ENCODE peak calls at places on chromosomes 4 and X, in ten cellular contexts. D, M, Q, Z, G, E, L, Y, U and R are unnamed samples.

GRCh38 chrX:72382199-72382590 is 76.5 kb upstream of the CITED1 start:
- DNase-seq in D (no peak), Q (no peak), M (no peak), Z (no peak), L (no peak), E (no peak), Y (no peak), G (no peak), U (no peak), R (no peak)

GRCh38 chr4:21753084-21753760 is 195.3 kb downstream of the KCNIP4 start:
- DNase-seq in Z (no peak), D (no peak), Q (no peak), M (no peak), U (no peak), G (no peak), E (no peak), Y (no peak), L (peak), R (no peak)

GRCh38 chrX:153565996-153566580 is 32.9 kb downstream of the CCNQ start:
- DNase-seq in Q (no peak), M (no peak), L (no peak), D (no peak), U (no peak), E (no peak), G (no peak), Z (no peak), Y (no peak), R (no peak)

GRCh38 chrX:9832811-9833210 is 46.6 kb downstream of the SHROOM2 start:
- DNase-seq in G (no peak), Y (no peak), Z (no peak), D (no peak), L (no peak), Q (no peak), M (no peak), E (no peak), U (no peak), R (no peak)

GRCh38 chr4:140052050-140052449 is 101.9 kb downstream of the MAML3 start:
- DNase-seq in L (peak), E (peak), Z (peak), Y (no peak), G (peak), U (peak), D (peak), Q (peak), M (no peak), R (peak)

GRCh38 chr4:140309124-140309870 is 64.1 kb upstream of the SCOC start:
- DNase-seq in U (peak), E (no peak), L (peak), D (peak), Y (no peak), Q (no peak), G (no peak), Z (peak), M (no peak), R (peak)

GRCh38 chrX:63686878-63687714 is 97.9 kb downstream of the ARHGEF9 start:
- DNase-seq in E (peak), G (no peak), M (no peak), L (peak), Y (peak), Q (no peak), Z (peak), D (peak), U (peak), R (no peak)

GRCh38 chrX:20361890-20362262 is 95.2 kb upstream of the RPS6KA3 start:
- DNase-seq in Y (no peak), L (peak), G (no peak), M (no peak), E (no peak), Q (no peak), Z (peak), U (peak), D (peak), R (no peak)

GRCh38 chrX:138986235-138986634 is 274.7 kb upstream of the FGF13 start:
- DNase-seq in D (peak), L (no peak), Q (no peak), U (peak), Z (no peak), E (no peak), G (no peak), Y (no peak), M (no peak), R (no peak)

GRCh38 chr4:173281420-173282333 is 52.5 kb downstream of the HMGB2 start:
- DNase-seq in M (no peak), G (no peak), L (no peak), U (no peak), Z (no peak), D (no peak), E (no peak), Q (no peak), Y (no peak), R (no peak)

GRCh38 chr4:99968330-99968729 is 18.3 kb upstream of the H2AZ1 start:
- DNase-seq in Z (peak), D (peak), L (peak), U (peak), Q (no peak), Y (no peak), M (no peak), E (no peak), G (no peak), R (no peak)

GRCh38 chrX:34903316-34903715 is 39.3 kb upstream of the FAM47B start:
- DNase-seq in E (no peak), D (peak), L (peak), Y (no peak), M (no peak), U (peak), G (no peak), Q (no peak), Z (no peak), R (no peak)

GRCh38 chrX:131830400-131831184 is 192.5 kb upstream of the STK26 start:
- DNase-seq in E (peak), Z (peak), U (peak), M (peak), Y (peak), L (peak), Q (peak), D (peak), G (peak), R (peak)

DNA sequence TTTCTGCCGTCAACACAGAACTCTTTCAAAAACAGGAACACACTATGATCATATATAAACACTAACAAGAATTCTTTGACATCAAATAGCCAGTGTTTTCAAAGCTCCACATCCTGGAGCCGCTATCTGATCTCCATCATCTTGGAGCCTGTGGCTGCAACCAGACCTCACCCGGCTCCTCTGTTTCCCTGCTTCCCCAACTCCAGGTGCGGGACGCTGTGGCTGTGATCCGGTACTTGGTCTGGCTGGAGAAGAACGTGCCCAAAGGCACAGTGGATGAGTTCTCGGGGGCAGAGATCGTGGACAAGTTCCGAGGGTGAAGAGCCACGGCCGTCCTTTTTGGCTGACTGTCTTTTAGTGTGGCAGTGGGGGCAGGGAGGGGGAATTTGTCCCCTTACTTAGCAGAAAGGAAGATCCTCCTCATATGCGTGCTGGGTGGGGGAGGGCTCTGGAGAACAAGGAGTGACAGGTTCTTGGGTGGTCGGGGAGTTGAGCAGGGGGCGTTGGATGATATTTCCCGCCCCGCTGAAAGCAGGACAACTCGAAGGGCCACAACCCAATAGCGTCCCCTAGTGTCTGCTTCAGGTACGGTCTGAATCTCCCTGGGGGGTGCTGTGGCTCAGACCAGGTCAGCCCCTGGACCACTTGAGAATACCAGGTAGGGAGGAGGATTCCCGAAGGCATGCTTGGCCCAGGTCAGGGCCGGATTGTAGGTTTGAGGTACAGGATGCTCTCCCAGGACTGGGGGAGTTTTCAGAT is 15.7 kb downstream of the XPNPEP2 start:
- DNase-seq in M (no peak), U (no peak), Y (no peak), Z (no peak), D (no peak), Q (no peak), G (no peak), E (no peak), L (no peak), R (no peak)
- TF ChIP-seq CTCF in M (peak), U (peak), Y (peak), Z (peak), D (peak), Q (no peak), G (no peak), E (peak), L (peak), R (peak)

GRCh38 chr4:151644625-151645024 is 116.2 kb downstream of the GATB start:
- DNase-seq in D (no peak), G (no peak), M (peak), L (peak), U (no peak), Q (no peak), E (no peak), Z (no peak), Y (no peak), R (no peak)
- TF ChIP-seq CTCF in D (peak), G (no peak), M (peak), L (peak), U (peak), Q (peak), E (no peak), Z (peak), Y (peak), R (peak)

GRCh38 chr4:48109413-48110263 is 24.4 kb downstream of the TXK start:
- DNase-seq in Q (no peak), E (peak), L (peak), M (no peak), Y (no peak), G (no peak), U (peak), Z (peak), D (peak), R (no peak)
- TF ChIP-seq CTCF in Q (peak), E (peak), L (peak), M (peak), Y (peak), G (no peak), U (peak), Z (peak), D (peak), R (peak)

GRCh38 chrX:70169281-70169680 is 8.0 kb upstream of the DGAT2L6 start:
- DNase-seq in U (no peak), Q (no peak), D (no peak), L (peak), G (no peak), E (no peak), Z (no peak), M (no peak), Y (no peak), R (no peak)

GRCh38 chrX:70171636-70172035 is 5.6 kb upstream of the DGAT2L6 start:
- DNase-seq in U (peak), G (no peak), D (no peak), Q (no peak), E (no peak), Z (no peak), L (peak), M (no peak), Y (no peak), R (no peak)

GRCh38 chrX:70166601-70167590 is 10.4 kb upstream of the DGAT2L6 start:
- DNase-seq in M (no peak), D (peak), Q (no peak), Z (peak), G (no peak), Y (no peak), U (peak), L (peak), E (no peak), R (no peak)

GRCh38 chrX:70172226-70172625 is 5.1 kb upstream of the DGAT2L6 start:
- DNase-seq in L (peak), Q (no peak), U (peak), G (no peak), D (no peak), Y (no peak), M (no peak), Z (peak), E (no peak), R (no peak)

DNA sequence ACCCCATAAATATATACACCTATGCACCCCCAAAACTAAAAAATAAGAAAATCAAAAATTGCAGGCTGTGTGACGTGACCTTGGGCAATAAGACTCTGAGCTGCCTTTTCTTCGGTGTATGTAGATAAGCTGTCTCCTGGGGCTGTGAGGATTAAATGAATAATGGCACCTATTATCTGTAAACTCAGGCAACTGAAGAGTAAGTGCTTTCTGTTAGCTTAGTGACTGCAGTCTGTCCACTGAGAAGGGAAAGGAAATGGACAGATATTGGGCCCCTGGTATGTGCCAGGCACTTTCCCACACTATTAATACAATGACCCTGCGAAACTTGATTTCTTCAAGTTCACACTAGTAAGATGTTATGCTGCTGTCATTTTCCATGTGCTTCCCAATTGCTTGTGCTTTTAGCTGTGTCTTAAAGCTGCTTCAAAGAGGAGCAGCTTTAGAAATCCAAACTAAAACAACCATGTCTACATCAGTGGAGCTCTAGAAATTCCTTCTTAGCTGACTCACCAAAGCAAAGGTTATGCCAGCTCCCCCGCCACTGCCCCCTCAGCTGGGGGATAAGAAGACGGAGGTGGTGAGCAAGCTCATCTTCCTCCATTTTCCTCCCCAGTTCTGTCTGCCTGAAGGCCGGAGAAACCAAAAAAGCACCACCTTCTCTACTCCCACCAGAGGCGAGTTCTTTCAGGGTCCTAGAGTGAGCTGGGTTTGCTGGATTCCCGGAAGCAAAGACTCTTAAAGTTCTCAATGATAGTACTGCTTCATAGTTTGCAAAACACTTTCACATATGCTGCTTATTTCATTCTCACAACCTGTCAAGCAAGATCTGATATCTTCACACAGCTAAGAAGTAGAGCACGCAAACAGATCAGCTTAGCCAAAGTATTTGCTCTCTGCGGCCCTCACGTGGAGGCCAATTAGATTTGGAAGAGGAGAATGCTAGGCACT is 8.8 kb upstream of the DGAT2L6 start:
- DNase-seq in D (peak), Z (peak), G (peak), U (peak), M (no peak), L (peak), E (no peak), Q (peak), Y (peak), R (no peak)
- TF ChIP-seq CTCF in D (no peak), Z (no peak), G (no peak), U (no peak), M (no peak), L (no peak), E (no peak), Q (no peak), Y (no peak), R (no peak)

DNA sequence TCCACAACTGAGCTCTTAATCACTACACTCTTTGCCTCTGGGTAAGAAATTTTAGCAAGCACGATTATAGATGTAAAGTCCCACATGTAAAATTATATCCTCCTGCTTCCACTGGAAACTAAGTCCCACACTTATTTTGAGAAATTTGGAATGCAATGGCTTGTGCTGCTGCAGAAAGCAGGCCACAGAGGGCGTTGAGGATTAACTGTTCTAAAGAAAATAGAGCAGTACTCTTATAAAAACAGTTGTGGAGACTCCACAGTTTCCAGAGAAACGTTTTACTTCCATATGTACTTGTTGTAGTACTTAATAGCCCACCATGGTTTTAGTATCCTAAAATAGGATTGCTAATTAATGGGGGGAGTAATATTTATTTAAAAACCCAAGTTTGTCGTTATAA is 1.7 kb upstream of the CENPC start:
- DNase-seq in Z (no peak), Q (no peak), D (no peak), U (no peak), L (no peak), Y (no peak), E (no peak), M (no peak), G (peak), R (no peak)
- TF ChIP-seq CTCF in Z (no peak), Q (no peak), D (no peak), U (no peak), L (no peak), Y (no peak), E (no peak), M (no peak), G (no peak), R (no peak)

GRCh38 chr4:6331018-6331417 is 61.4 kb downstream of the WFS1 start:
- DNase-seq in D (peak), M (no peak), Q (no peak), Z (no peak), L (peak), E (peak), Y (no peak), G (no peak), U (peak), R (no peak)
- TF ChIP-seq CTCF in D (peak), M (peak), Q (peak), Z (peak), L (peak), E (peak), Y (peak), G (no peak), U (peak), R (peak)